ENCODE peak calls at places on chromosomes 3 and 15, in five cellular contexts. O is tibial artery, G is uterus, P is thyroid gland, B is BJ. Y is an unnamed sample.

GRCh38 chr15:99393641-99394040 is 142.4 kb downstream of the LRRC28 start:
- DNase-seq in B (no peak), G (no peak), O (no peak), P (no peak), Y (no peak)

GRCh38 chr3:184005981-184006507 is 11.6 kb downstream of the ABCC5 start:
- DNase-seq in B (no peak), P (peak; percentile 95), O (peak; percentile 68), G (no peak), Y (peak; percentile 51)

GRCh38 chr15:64599716-64600115 is 139.3 kb downstream of the ZNF609 start:
- DNase-seq in G (no peak), B (no peak), O (no peak), P (no peak), Y (no peak)

GRCh38 chr15:40048155-40048792 is 9.3 kb upstream of the SRP14 start:
- DNase-seq in P (peak; percentile 47), O (peak; percentile 60), G (no peak), B (no peak), Y (no peak)

GRCh38 chr3:100463002-100463401 is 29.4 kb upstream of the TMEM45A start:
- DNase-seq in P (peak; percentile 17), O (no peak), B (peak; percentile 9), G (no peak), Y (peak; percentile 65)

GRCh38 chr15:75069301-75069925 is 46.0 kb downstream of the PPCDC start:
- DNase-seq in O (no peak), B (no peak), G (no peak), P (no peak), Y (peak; percentile 83)

GRCh38 chr15:80970018-80970657 is 19.5 kb downstream of the MESD start:
- DNase-seq in O (no peak), P (peak; percentile 44), B (no peak), G (peak; percentile 57), Y (peak; percentile 56)

GRCh38 chr3:16311960-16312451 is 47.0 kb downstream of the OXNAD1 start:
- DNase-seq in G (no peak), P (no peak), O (no peak), B (no peak), Y (no peak)

GRCh38 chr3:23202203-23202920 is 765 bp upstream of the UBE2E2 start:
- DNase-seq in O (no peak), P (no peak), B (no peak), G (no peak), Y (no peak)

GRCh38 chr15:40322531-40323238 is 807 bp upstream of the INAFM2 start:
- DNase-seq in P (no peak), G (no peak), B (no peak), O (peak; percentile 82), Y (no peak)

GRCh38 chr15:75697523-75698398 is 14.9 kb downstream of the CSPG4 start:
- DNase-seq in P (no peak), O (peak; percentile 90), G (peak; percentile 66), B (no peak), Y (no peak)

GRCh38 chr3:188754286-188754685 is 417.5 kb upstream of the TPRG1 start:
- DNase-seq in P (no peak), B (no peak), O (no peak), G (no peak), Y (no peak)

GRCh38 chr3:128946411-128946810 is 47.5 kb downstream of the CFAP92 start:
- DNase-seq in P (no peak), B (no peak), O (no peak), G (no peak), Y (no peak)

GRCh38 chr3:170418422-170419300 is at the start of gene CLDN11:
- DNase-seq in G (peak; percentile 58), O (no peak), P (peak; percentile 41), B (no peak), Y (peak; percentile 42)

GRCh38 chr3:120168038-120168437 is 73.8 kb upstream of the GSK3B start:
- DNase-seq in G (no peak), B (no peak), O (no peak), P (no peak), Y (no peak)

GRCh38 chr15:57356636-57357035 is 19.7 kb upstream of the CGNL1 start:
- DNase-seq in G (no peak), O (no peak), B (peak; percentile 23), P (peak; percentile 69), Y (no peak)

GRCh38 chr3:137866933-137867332 is 102.8 kb downstream of the SOX14 start:
- DNase-seq in O (no peak), P (no peak), G (no peak), B (no peak), Y (no peak)

GRCh38 chr3:190120161-190121060 is at the start of gene P3H2:
- DNase-seq in P (peak; percentile 85), G (peak; percentile 80), B (no peak), O (peak; percentile 94), Y (peak; percentile 77)

GRCh38 chr15:90362936-90363212 is 10.8 kb downstream of the ZNF774 start:
- DNase-seq in G (peak; percentile 48), P (no peak), B (peak; percentile 52), O (no peak), Y (no peak)

GRCh38 chr3:152574461-152575079 is 260.4 kb upstream of the P2RY1 start:
- DNase-seq in B (no peak), P (peak; percentile 46), O (no peak), G (peak; percentile 57), Y (peak; percentile 26)

GRCh38 chr3:151085227-151085888 is at the start of gene MED12L:
- DNase-seq in O (peak; percentile 73), B (peak; percentile 1), G (peak; percentile 72), P (peak; percentile 76), Y (peak; percentile 90)
- TF ChIP-seq CTCF in O (no peak), B (no peak), G (no peak), P (no peak), Y (no peak)

GRCh38 chr15:77031376-77032050 is 36.6 kb downstream of the PSTPIP1 start:
- DNase-seq in P (no peak), O (peak; percentile 51), B (no peak), G (no peak), Y (peak; percentile 67)

GRCh38 chr15:77029166-77030041 is 34.5 kb downstream of the PSTPIP1 start:
- DNase-seq in B (no peak), O (peak; percentile 61), P (no peak), G (no peak), Y (no peak)

GRCh38 chr15:77028451-77029165 is 33.7 kb downstream of the PSTPIP1 start:
- DNase-seq in G (no peak), P (no peak), B (no peak), O (peak; percentile 58), Y (no peak)

GRCh38 chr15:77030928-77031375 is 36.0 kb downstream of the PSTPIP1 start:
- DNase-seq in B (no peak), G (peak; percentile 12), O (peak; percentile 60), P (no peak), Y (no peak)

GRCh38 chr15:77030042-77030927 is 35.4 kb downstream of the PSTPIP1 start:
- DNase-seq in O (peak; percentile 48), G (peak; percentile 11), P (no peak), B (no peak), Y (no peak)
- TF ChIP-seq CTCF in O (no peak), G (no peak), P (no peak), B (no peak), Y (no peak)

DNA sequence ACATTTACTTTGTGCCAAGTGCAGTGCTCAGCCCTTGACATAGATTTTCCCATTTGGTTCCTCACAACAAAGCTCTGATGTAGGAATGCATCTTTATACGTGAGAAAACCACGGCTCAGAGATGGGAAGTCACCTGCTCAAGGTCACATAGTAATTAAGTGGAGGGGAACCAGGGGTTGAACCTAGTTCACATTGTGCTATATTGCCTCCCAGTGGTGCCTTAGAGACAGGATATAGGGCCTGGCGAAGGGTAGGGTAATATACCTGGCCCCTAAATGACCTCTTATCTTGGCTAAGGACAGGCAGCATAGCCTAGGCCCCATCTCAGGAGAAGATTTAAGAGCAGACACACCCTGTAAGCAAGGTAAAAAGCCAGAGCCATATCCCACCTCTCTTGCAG is 71.5 kb downstream of the FOXP1 start:
- DNase-seq in B (no peak), O (no peak), G (no peak), P (no peak), Y (peak; percentile 22)
- TF ChIP-seq CTCF in B (no peak), O (no peak), G (no peak), P (no peak), Y (no peak)

GRCh38 chr15:25844542-25844941 is 18.6 kb downstream of the ATP10A start:
- DNase-seq in P (no peak), G (no peak), O (no peak), B (no peak), Y (no peak)
- TF ChIP-seq CTCF in P (no peak), G (no peak), O (no peak), B (no peak), Y (no peak)

GRCh38 chr15:73146419-73146818 is 94.2 kb downstream of the NEO1 start:
- DNase-seq in P (no peak), B (no peak), G (no peak), O (no peak), Y (no peak)
- TF ChIP-seq CTCF in P (no peak), B (no peak), G (no peak), O (no peak), Y (no peak)

GRCh38 chr3:72976182-72976825 is 20.3 kb upstream of the PPP4R2 start:
- DNase-seq in B (no peak), O (no peak), P (no peak), G (no peak), Y (no peak)
- TF ChIP-seq CTCF in B (no peak), O (no peak), P (no peak), G (no peak), Y (no peak)

GRCh38 chr15:92091155-92091734 is 237.7 kb downstream of the SLCO3A1 start:
- DNase-seq in G (no peak), O (no peak), P (peak; percentile 79), B (no peak), Y (no peak)
- TF ChIP-seq CTCF in G (peak; percentile 22), O (no peak), P (no peak), B (peak; percentile 74), Y (peak; percentile 35)

GRCh38 chr15:93180128-93180527 is 91.1 kb upstream of the RGMA start:
- DNase-seq in G (no peak), P (no peak), B (no peak), O (no peak), Y (no peak)
- TF ChIP-seq CTCF in G (no peak), P (no peak), B (no peak), O (no peak), Y (no peak)

GRCh38 chr3:113890256-113890900 is 51.8 kb downstream of the GRAMD1C start:
- DNase-seq in P (no peak), B (no peak), G (no peak), O (no peak), Y (no peak)
- TF ChIP-seq CTCF in P (no peak), B (no peak), G (no peak), O (no peak), Y (no peak)

Y was measured in GM10248.